ENCODE peak calls at places on chromosomes 1 and 21, in ten cellular contexts. One of them, this sample, is unnamed.

GRCh38 chr1:207239874-207240273 is 81.6 kb upstream of the CD55 start:
- DNase-seq in dorsolateral prefrontal cortex: no peak
- DNase-seq in nephron progenitor cell: no peak
- DNase-seq in endodermal cell: no peak
- DNase-seq in astrocyte of the spinal cord: no peak
- DNase-seq in T-cell: no peak
- DNase-seq in ELF-1: no peak
- DNase-seq in A549: peak; percentile 48
- DNase-seq in stimulated activated CD4-positive, alpha-beta T cell treated with anti-CD3 and anti-CD28 coated beads, Interleukin-4, amount 100 ng/mL, for 24 hours: no peak
- DNase-seq in naive thymus-derived CD8-positive, alpha-beta T cell: no peak
- DNase-seq in this sample: no peak

GRCh38 chr1:230167419-230167852 is 100.4 kb downstream of the GALNT2 start:
- DNase-seq in dorsolateral prefrontal cortex: no peak
- DNase-seq in nephron progenitor cell: peak; percentile 15
- DNase-seq in endodermal cell: peak; percentile 72
- DNase-seq in astrocyte of the spinal cord: peak; percentile 59
- DNase-seq in T-cell: peak; percentile 15
- DNase-seq in ELF-1: peak; percentile 70
- DNase-seq in A549: peak; percentile 73
- DNase-seq in stimulated activated CD4-positive, alpha-beta T cell treated with anti-CD3 and anti-CD28 coated beads, Interleukin-4, amount 100 ng/mL, for 24 hours: peak; percentile 48
- DNase-seq in naive thymus-derived CD8-positive, alpha-beta T cell: peak; percentile 46
- DNase-seq in this sample: no peak

GRCh38 chr1:150620919-150621318 is 8.5 kb downstream of the ENSA start:
- DNase-seq in dorsolateral prefrontal cortex: no peak
- DNase-seq in nephron progenitor cell: no peak
- DNase-seq in endodermal cell: no peak
- DNase-seq in astrocyte of the spinal cord: no peak
- DNase-seq in T-cell: no peak
- DNase-seq in ELF-1: no peak
- DNase-seq in A549: no peak
- DNase-seq in stimulated activated CD4-positive, alpha-beta T cell treated with anti-CD3 and anti-CD28 coated beads, Interleukin-4, amount 100 ng/mL, for 24 hours: no peak
- DNase-seq in naive thymus-derived CD8-positive, alpha-beta T cell: no peak
- DNase-seq in this sample: no peak

GRCh38 chr21:36776981-36777617 is 78.2 kb downstream of the SIM2 start:
- DNase-seq in dorsolateral prefrontal cortex: no peak
- DNase-seq in nephron progenitor cell: no peak
- DNase-seq in endodermal cell: no peak
- DNase-seq in astrocyte of the spinal cord: no peak
- DNase-seq in T-cell: no peak
- DNase-seq in ELF-1: no peak
- DNase-seq in A549: no peak
- DNase-seq in stimulated activated CD4-positive, alpha-beta T cell treated with anti-CD3 and anti-CD28 coated beads, Interleukin-4, amount 100 ng/mL, for 24 hours: no peak
- DNase-seq in naive thymus-derived CD8-positive, alpha-beta T cell: no peak
- DNase-seq in this sample: no peak

GRCh38 chr1:90706437-90707362 is 10.4 kb downstream of the BARHL2 start:
- DNase-seq in dorsolateral prefrontal cortex: peak; percentile 66
- DNase-seq in nephron progenitor cell: peak; percentile 68
- DNase-seq in endodermal cell: peak; percentile 90
- DNase-seq in astrocyte of the spinal cord: no peak
- DNase-seq in T-cell: no peak
- DNase-seq in ELF-1: peak; percentile 91
- DNase-seq in A549: peak; percentile 12
- DNase-seq in stimulated activated CD4-positive, alpha-beta T cell treated with anti-CD3 and anti-CD28 coated beads, Interleukin-4, amount 100 ng/mL, for 24 hours: no peak
- DNase-seq in naive thymus-derived CD8-positive, alpha-beta T cell: no peak
- DNase-seq in this sample: no peak

GRCh38 chr1:43971336-43971980 is 1.6 kb downstream of the DPH2 start:
- DNase-seq in dorsolateral prefrontal cortex: no peak
- DNase-seq in nephron progenitor cell: no peak
- DNase-seq in endodermal cell: no peak
- DNase-seq in astrocyte of the spinal cord: no peak
- DNase-seq in T-cell: no peak
- DNase-seq in ELF-1: no peak
- DNase-seq in A549: no peak
- DNase-seq in stimulated activated CD4-positive, alpha-beta T cell treated with anti-CD3 and anti-CD28 coated beads, Interleukin-4, amount 100 ng/mL, for 24 hours: no peak
- DNase-seq in naive thymus-derived CD8-positive, alpha-beta T cell: no peak
- DNase-seq in this sample: no peak

GRCh38 chr1:222588135-222588534 is 1.6 kb downstream of the TAF1A start:
- DNase-seq in dorsolateral prefrontal cortex: no peak
- DNase-seq in nephron progenitor cell: no peak
- DNase-seq in endodermal cell: no peak
- DNase-seq in astrocyte of the spinal cord: no peak
- DNase-seq in T-cell: no peak
- DNase-seq in ELF-1: no peak
- DNase-seq in A549: no peak
- DNase-seq in stimulated activated CD4-positive, alpha-beta T cell treated with anti-CD3 and anti-CD28 coated beads, Interleukin-4, amount 100 ng/mL, for 24 hours: no peak
- DNase-seq in naive thymus-derived CD8-positive, alpha-beta T cell: no peak
- DNase-seq in this sample: no peak

GRCh38 chr1:226135059-226135651 is 51.4 kb downstream of the ACBD3 start:
- DNase-seq in dorsolateral prefrontal cortex: peak; percentile 89
- DNase-seq in nephron progenitor cell: no peak
- DNase-seq in endodermal cell: peak; percentile 46
- DNase-seq in astrocyte of the spinal cord: no peak
- DNase-seq in T-cell: no peak
- DNase-seq in ELF-1: peak; percentile 29
- DNase-seq in A549: no peak
- DNase-seq in stimulated activated CD4-positive, alpha-beta T cell treated with anti-CD3 and anti-CD28 coated beads, Interleukin-4, amount 100 ng/mL, for 24 hours: no peak
- DNase-seq in naive thymus-derived CD8-positive, alpha-beta T cell: no peak
- DNase-seq in this sample: peak; percentile 88

GRCh38 chr1:178046856-178047255 is 47.0 kb upstream of the RASAL2 start:
- DNase-seq in dorsolateral prefrontal cortex: no peak
- DNase-seq in nephron progenitor cell: no peak
- DNase-seq in endodermal cell: no peak
- DNase-seq in astrocyte of the spinal cord: no peak
- DNase-seq in T-cell: no peak
- DNase-seq in ELF-1: no peak
- DNase-seq in A549: peak; percentile 30
- DNase-seq in stimulated activated CD4-positive, alpha-beta T cell treated with anti-CD3 and anti-CD28 coated beads, Interleukin-4, amount 100 ng/mL, for 24 hours: no peak
- DNase-seq in naive thymus-derived CD8-positive, alpha-beta T cell: no peak
- DNase-seq in this sample: no peak

GRCh38 chr21:41133896-41134522 is 34.0 kb upstream of the BACE2 start:
- DNase-seq in dorsolateral prefrontal cortex: no peak
- DNase-seq in nephron progenitor cell: peak; percentile 19
- DNase-seq in endodermal cell: peak; percentile 57
- DNase-seq in astrocyte of the spinal cord: peak; percentile 37
- DNase-seq in T-cell: no peak
- DNase-seq in ELF-1: peak; percentile 24
- DNase-seq in A549: peak; percentile 41
- DNase-seq in stimulated activated CD4-positive, alpha-beta T cell treated with anti-CD3 and anti-CD28 coated beads, Interleukin-4, amount 100 ng/mL, for 24 hours: no peak
- DNase-seq in naive thymus-derived CD8-positive, alpha-beta T cell: no peak
- DNase-seq in this sample: no peak

GRCh38 chr21:45029298-45029967 is 44.9 kb upstream of the ADARB1 start:
- DNase-seq in dorsolateral prefrontal cortex: no peak
- DNase-seq in nephron progenitor cell: peak; percentile 59
- DNase-seq in endodermal cell: peak; percentile 76
- DNase-seq in astrocyte of the spinal cord: peak; percentile 65
- DNase-seq in T-cell: no peak
- DNase-seq in ELF-1: peak; percentile 86
- DNase-seq in A549: no peak
- DNase-seq in stimulated activated CD4-positive, alpha-beta T cell treated with anti-CD3 and anti-CD28 coated beads, Interleukin-4, amount 100 ng/mL, for 24 hours: no peak
- DNase-seq in naive thymus-derived CD8-positive, alpha-beta T cell: no peak
- DNase-seq in this sample: no peak

GRCh38 chr21:29658177-29658933 is 281.4 kb downstream of the GRIK1 start:
- DNase-seq in dorsolateral prefrontal cortex: no peak
- DNase-seq in nephron progenitor cell: no peak
- DNase-seq in endodermal cell: no peak
- DNase-seq in astrocyte of the spinal cord: no peak
- DNase-seq in T-cell: no peak
- DNase-seq in ELF-1: no peak
- DNase-seq in A549: no peak
- DNase-seq in stimulated activated CD4-positive, alpha-beta T cell treated with anti-CD3 and anti-CD28 coated beads, Interleukin-4, amount 100 ng/mL, for 24 hours: no peak
- DNase-seq in naive thymus-derived CD8-positive, alpha-beta T cell: no peak
- DNase-seq in this sample: no peak

GRCh38 chr1:113684153-113684541 is 75.1 kb downstream of the PHTF1 start:
- DNase-seq in dorsolateral prefrontal cortex: peak; percentile 89
- DNase-seq in nephron progenitor cell: no peak
- DNase-seq in endodermal cell: no peak
- DNase-seq in astrocyte of the spinal cord: peak; percentile 35
- DNase-seq in T-cell: no peak
- DNase-seq in ELF-1: no peak
- DNase-seq in A549: no peak
- DNase-seq in stimulated activated CD4-positive, alpha-beta T cell treated with anti-CD3 and anti-CD28 coated beads, Interleukin-4, amount 100 ng/mL, for 24 hours: no peak
- DNase-seq in naive thymus-derived CD8-positive, alpha-beta T cell: no peak
- DNase-seq in this sample: no peak

GRCh38 chr1:205267306-205267902 is 39.7 kb downstream of the TMCC2 start:
- DNase-seq in dorsolateral prefrontal cortex: no peak
- DNase-seq in nephron progenitor cell: no peak
- DNase-seq in endodermal cell: no peak
- DNase-seq in astrocyte of the spinal cord: no peak
- DNase-seq in T-cell: no peak
- DNase-seq in ELF-1: no peak
- DNase-seq in A549: no peak
- DNase-seq in stimulated activated CD4-positive, alpha-beta T cell treated with anti-CD3 and anti-CD28 coated beads, Interleukin-4, amount 100 ng/mL, for 24 hours: no peak
- DNase-seq in naive thymus-derived CD8-positive, alpha-beta T cell: no peak
- DNase-seq in this sample: no peak

GRCh38 chr1:47348246-47348645 is 14.7 kb downstream of the CMPK1 start:
- DNase-seq in dorsolateral prefrontal cortex: no peak
- DNase-seq in nephron progenitor cell: no peak
- DNase-seq in endodermal cell: no peak
- DNase-seq in astrocyte of the spinal cord: no peak
- DNase-seq in T-cell: no peak
- DNase-seq in ELF-1: no peak
- DNase-seq in A549: no peak
- DNase-seq in stimulated activated CD4-positive, alpha-beta T cell treated with anti-CD3 and anti-CD28 coated beads, Interleukin-4, amount 100 ng/mL, for 24 hours: no peak
- DNase-seq in naive thymus-derived CD8-positive, alpha-beta T cell: no peak
- DNase-seq in this sample: no peak

GRCh38 chr1:53115403-53116306 is 26.8 kb downstream of the SLC1A7 start:
- DNase-seq in dorsolateral prefrontal cortex: no peak
- DNase-seq in nephron progenitor cell: peak; percentile 33
- DNase-seq in endodermal cell: peak; percentile 91
- DNase-seq in astrocyte of the spinal cord: no peak
- DNase-seq in T-cell: no peak
- DNase-seq in ELF-1: peak; percentile 93
- DNase-seq in A549: peak; percentile 58
- DNase-seq in stimulated activated CD4-positive, alpha-beta T cell treated with anti-CD3 and anti-CD28 coated beads, Interleukin-4, amount 100 ng/mL, for 24 hours: no peak
- DNase-seq in naive thymus-derived CD8-positive, alpha-beta T cell: no peak
- DNase-seq in this sample: peak; percentile 50

GRCh38 chr1:112460672-112461071 is 48.1 kb upstream of the WNT2B start:
- DNase-seq in dorsolateral prefrontal cortex: no peak
- DNase-seq in nephron progenitor cell: no peak
- DNase-seq in endodermal cell: no peak
- DNase-seq in astrocyte of the spinal cord: no peak
- DNase-seq in T-cell: no peak
- DNase-seq in ELF-1: no peak
- DNase-seq in A549: no peak
- DNase-seq in stimulated activated CD4-positive, alpha-beta T cell treated with anti-CD3 and anti-CD28 coated beads, Interleukin-4, amount 100 ng/mL, for 24 hours: no peak
- DNase-seq in naive thymus-derived CD8-positive, alpha-beta T cell: no peak
- DNase-seq in this sample: no peak

GRCh38 chr21:14773777-14774345 is 227.7 kb upstream of the SAMSN1 start:
- DNase-seq in dorsolateral prefrontal cortex: no peak
- DNase-seq in nephron progenitor cell: peak; percentile 42
- DNase-seq in endodermal cell: peak; percentile 88
- DNase-seq in astrocyte of the spinal cord: peak; percentile 19
- DNase-seq in T-cell: peak; percentile 7
- DNase-seq in ELF-1: peak; percentile 54
- DNase-seq in A549: peak; percentile 19
- DNase-seq in stimulated activated CD4-positive, alpha-beta T cell treated with anti-CD3 and anti-CD28 coated beads, Interleukin-4, amount 100 ng/mL, for 24 hours: peak; percentile 74
- DNase-seq in naive thymus-derived CD8-positive, alpha-beta T cell: peak; percentile 33
- DNase-seq in this sample: peak; percentile 66

GRCh38 chr1:224433041-224433670 is 1.4 kb downstream of the WDR26 start:
- DNase-seq in dorsolateral prefrontal cortex: peak; percentile 5
- DNase-seq in nephron progenitor cell: peak; percentile 50
- DNase-seq in endodermal cell: peak; percentile 59
- DNase-seq in astrocyte of the spinal cord: peak; percentile 10
- DNase-seq in T-cell: no peak
- DNase-seq in ELF-1: peak; percentile 33
- DNase-seq in A549: no peak
- DNase-seq in stimulated activated CD4-positive, alpha-beta T cell treated with anti-CD3 and anti-CD28 coated beads, Interleukin-4, amount 100 ng/mL, for 24 hours: peak; percentile 34
- DNase-seq in naive thymus-derived CD8-positive, alpha-beta T cell: peak; percentile 34
- DNase-seq in this sample: no peak

GRCh38 chr1:88133991-88134390 is 550.1 kb upstream of the PKN2 start:
- DNase-seq in dorsolateral prefrontal cortex: no peak
- DNase-seq in nephron progenitor cell: no peak
- DNase-seq in endodermal cell: no peak
- DNase-seq in astrocyte of the spinal cord: no peak
- DNase-seq in T-cell: no peak
- DNase-seq in ELF-1: no peak
- DNase-seq in A549: no peak
- DNase-seq in stimulated activated CD4-positive, alpha-beta T cell treated with anti-CD3 and anti-CD28 coated beads, Interleukin-4, amount 100 ng/mL, for 24 hours: no peak
- DNase-seq in naive thymus-derived CD8-positive, alpha-beta T cell: no peak
- DNase-seq in this sample: no peak

GRCh38 chr1:194289569-194290266 is 1103.3 kb upstream of the B3GALT2 start:
- DNase-seq in dorsolateral prefrontal cortex: no peak
- DNase-seq in nephron progenitor cell: no peak
- DNase-seq in endodermal cell: no peak
- DNase-seq in astrocyte of the spinal cord: no peak
- DNase-seq in T-cell: peak; percentile 72
- DNase-seq in ELF-1: no peak
- DNase-seq in A549: no peak
- DNase-seq in stimulated activated CD4-positive, alpha-beta T cell treated with anti-CD3 and anti-CD28 coated beads, Interleukin-4, amount 100 ng/mL, for 24 hours: peak; percentile 64
- DNase-seq in naive thymus-derived CD8-positive, alpha-beta T cell: peak; percentile 70
- DNase-seq in this sample: no peak

GRCh38 chr1:32372149-32372756 is 9.9 kb downstream of the TSSK3 start:
- DNase-seq in dorsolateral prefrontal cortex: no peak
- DNase-seq in nephron progenitor cell: no peak
- DNase-seq in endodermal cell: peak; percentile 35
- DNase-seq in astrocyte of the spinal cord: no peak
- DNase-seq in T-cell: peak; percentile 54
- DNase-seq in ELF-1: no peak
- DNase-seq in A549: no peak
- DNase-seq in stimulated activated CD4-positive, alpha-beta T cell treated with anti-CD3 and anti-CD28 coated beads, Interleukin-4, amount 100 ng/mL, for 24 hours: peak; percentile 36
- DNase-seq in naive thymus-derived CD8-positive, alpha-beta T cell: peak; percentile 75
- DNase-seq in this sample: no peak

GRCh38 chr1:81954388-81955023 is 153.8 kb downstream of the ADGRL2 start:
- DNase-seq in dorsolateral prefrontal cortex: no peak
- DNase-seq in nephron progenitor cell: no peak
- DNase-seq in endodermal cell: no peak
- DNase-seq in astrocyte of the spinal cord: no peak
- DNase-seq in T-cell: no peak
- DNase-seq in ELF-1: no peak
- DNase-seq in A549: no peak
- DNase-seq in stimulated activated CD4-positive, alpha-beta T cell treated with anti-CD3 and anti-CD28 coated beads, Interleukin-4, amount 100 ng/mL, for 24 hours: no peak
- DNase-seq in naive thymus-derived CD8-positive, alpha-beta T cell: no peak
- DNase-seq in this sample: no peak

GRCh38 chr1:112105557-112105956 is 116.1 kb upstream of the KCND3 start:
- DNase-seq in dorsolateral prefrontal cortex: no peak
- DNase-seq in nephron progenitor cell: no peak
- DNase-seq in endodermal cell: no peak
- DNase-seq in astrocyte of the spinal cord: no peak
- DNase-seq in T-cell: no peak
- DNase-seq in ELF-1: no peak
- DNase-seq in A549: no peak
- DNase-seq in stimulated activated CD4-positive, alpha-beta T cell treated with anti-CD3 and anti-CD28 coated beads, Interleukin-4, amount 100 ng/mL, for 24 hours: no peak
- DNase-seq in naive thymus-derived CD8-positive, alpha-beta T cell: no peak
- DNase-seq in this sample: no peak

GRCh38 chr21:34553199-34553952 is 41.4 kb upstream of the KCNE1 start:
- DNase-seq in dorsolateral prefrontal cortex: no peak
- DNase-seq in nephron progenitor cell: no peak
- DNase-seq in endodermal cell: peak; percentile 72
- DNase-seq in astrocyte of the spinal cord: peak; percentile 84
- DNase-seq in T-cell: no peak
- DNase-seq in ELF-1: peak; percentile 12
- DNase-seq in A549: no peak
- DNase-seq in stimulated activated CD4-positive, alpha-beta T cell treated with anti-CD3 and anti-CD28 coated beads, Interleukin-4, amount 100 ng/mL, for 24 hours: no peak
- DNase-seq in naive thymus-derived CD8-positive, alpha-beta T cell: no peak
- DNase-seq in this sample: no peak

GRCh38 chr1:38612956-38613355 is 246.6 kb downstream of the RRAGC start:
- DNase-seq in dorsolateral prefrontal cortex: no peak
- DNase-seq in nephron progenitor cell: no peak
- DNase-seq in endodermal cell: no peak
- DNase-seq in astrocyte of the spinal cord: no peak
- DNase-seq in T-cell: no peak
- DNase-seq in ELF-1: no peak
- DNase-seq in A549: no peak
- DNase-seq in stimulated activated CD4-positive, alpha-beta T cell treated with anti-CD3 and anti-CD28 coated beads, Interleukin-4, amount 100 ng/mL, for 24 hours: no peak
- DNase-seq in naive thymus-derived CD8-positive, alpha-beta T cell: no peak
- DNase-seq in this sample: no peak

GRCh38 chr1:921011-921837 is 2.5 kb upstream of the SAMD11 start:
- DNase-seq in dorsolateral prefrontal cortex: peak; percentile 32
- DNase-seq in nephron progenitor cell: peak; percentile 88
- DNase-seq in endodermal cell: peak; percentile 92
- DNase-seq in astrocyte of the spinal cord: peak; percentile 77
- DNase-seq in T-cell: no peak
- DNase-seq in ELF-1: peak; percentile 85
- DNase-seq in A549: peak; percentile 71
- DNase-seq in stimulated activated CD4-positive, alpha-beta T cell treated with anti-CD3 and anti-CD28 coated beads, Interleukin-4, amount 100 ng/mL, for 24 hours: peak; percentile 35
- DNase-seq in naive thymus-derived CD8-positive, alpha-beta T cell: no peak
- DNase-seq in this sample: peak; percentile 69

GRCh38 chr1:186374313-186375151 is 521 bp downstream of the TPR start:
- DNase-seq in dorsolateral prefrontal cortex: peak; percentile 30
- DNase-seq in nephron progenitor cell: peak; percentile 9
- DNase-seq in endodermal cell: no peak
- DNase-seq in astrocyte of the spinal cord: no peak
- DNase-seq in T-cell: peak; percentile 18
- DNase-seq in ELF-1: no peak
- DNase-seq in A549: peak; percentile 39
- DNase-seq in stimulated activated CD4-positive, alpha-beta T cell treated with anti-CD3 and anti-CD28 coated beads, Interleukin-4, amount 100 ng/mL, for 24 hours: peak; percentile 39
- DNase-seq in naive thymus-derived CD8-positive, alpha-beta T cell: peak; percentile 20
- DNase-seq in this sample: peak; percentile 33

This sample was measured in stomach.